ENCODE peak calls at places on chromosomes 7 and 10, in ten cellular contexts. H is NCI-H1105, Z is HFFc6, K is lower leg skin, Q is NCI-H2081, P is GM12892, S is mucosa of gallbladder, N is heart right ventricle, I is GM12891, C is T-helper 9 cell. W is an unnamed sample.
A peak's percentile ranks its signal among the peaks of the same experiment; 100 is the strongest.

GRCh38 chr7:36171503-36171902 is 18.4 kb downstream of the EEPD1 start:
- DNase-seq in C (no peak), K (no peak), Q (no peak), Z (no peak), P (no peak), I (no peak), S (no peak), N (no peak), H (no peak), W (no peak)

GRCh38 chr7:74655785-74656420 is 1.6 kb upstream of the GTF2I start:
- DNase-seq in Q (no peak), I (no peak), P (no peak), N (no peak), C (no peak), K (no peak), H (no peak), S (no peak), Z (no peak), W (no peak)

GRCh38 chr10:132411561-132412253 is 14.7 kb downstream of the PWWP2B start:
- DNase-seq in K (no peak), N (peak; percentile 42), Q (no peak), P (no peak), H (no peak), S (no peak), I (no peak), Z (no peak), C (no peak), W (peak; percentile 72)

GRCh38 chr7:116527521-116527920 is 2.7 kb downstream of the CAV1 start:
- DNase-seq in I (no peak), H (no peak), P (no peak), K (no peak), S (no peak), C (no peak), Q (no peak), N (no peak), Z (no peak), W (peak; percentile 16)

GRCh38 chr7:1949681-1950055 is 279.6 kb downstream of the ELFN1 start:
- DNase-seq in S (no peak), N (peak; percentile 8), H (no peak), K (no peak), P (no peak), Z (no peak), C (no peak), Q (no peak), I (no peak), W (no peak)

GRCh38 chr10:88661018-88661417 is 3.2 kb upstream of the LIPF start:
- DNase-seq in K (no peak), Z (no peak), Q (no peak), H (no peak), N (no peak), P (no peak), I (no peak), C (no peak), S (no peak), W (no peak)

GRCh38 chr10:33616921-33617320 is 282.5 kb upstream of the NRP1 start:
- DNase-seq in H (no peak), I (no peak), Z (no peak), C (no peak), K (no peak), Q (no peak), P (no peak), S (no peak), N (no peak), W (no peak)

GRCh38 chr7:43880596-43880995 is 11.3 kb upstream of the MRPS24 start:
- DNase-seq in Z (peak; percentile 84), Q (no peak), K (no peak), P (no peak), I (no peak), C (no peak), N (no peak), S (no peak), H (no peak), W (no peak)

GRCh38 chr10:6035101-6035834 is 26.9 kb downstream of the IL2RA start:
- DNase-seq in K (no peak), H (no peak), Z (no peak), C (no peak), P (no peak), Q (no peak), I (no peak), N (no peak), S (peak; percentile 7), W (no peak)

GRCh38 chr7:93601363-93601762 is 26.8 kb upstream of the CALCR start:
- DNase-seq in S (no peak), Z (no peak), C (no peak), I (no peak), Q (no peak), H (peak; percentile 21), K (no peak), N (no peak), P (no peak), W (no peak)

GRCh38 chr10:103472005-103472404 is 7.0 kb downstream of the CALHM3 start:
- DNase-seq in H (no peak), Q (no peak), I (peak; percentile 63), Z (no peak), C (no peak), S (no peak), K (no peak), P (no peak), N (no peak), W (no peak)

GRCh38 chr10:104028146-104028545 is 57.5 kb downstream of the COL17A1 start:
- DNase-seq in S (no peak), K (no peak), H (no peak), Z (peak; percentile 3), C (no peak), N (no peak), P (no peak), Q (no peak), I (no peak), W (no peak)

GRCh38 chr7:128902761-128903585 is 7.5 kb downstream of the KCP start:
- DNase-seq in H (no peak), K (no peak), N (no peak), S (peak; percentile 54), Q (no peak), Z (no peak), I (no peak), C (no peak), P (no peak), W (no peak)

GRCh38 chr7:137440434-137440830 is 96.9 kb upstream of the PTN start:
- DNase-seq in C (no peak), I (no peak), H (no peak), N (no peak), Q (no peak), K (no peak), P (no peak), S (no peak), Z (no peak), W (no peak)

GRCh38 chr7:49295136-49295535 is 370.8 kb downstream of the CDC14C start:
- DNase-seq in S (no peak), P (no peak), I (no peak), K (peak; percentile 23), N (no peak), Z (no peak), C (no peak), Q (no peak), H (no peak), W (no peak)

GRCh38 chr10:117360994-117361667 is 14.1 kb downstream of the PDZD8 start:
- DNase-seq in Q (no peak), I (no peak), P (no peak), N (no peak), C (no peak), K (no peak), Z (no peak), S (no peak), H (no peak), W (no peak)

GRCh38 chr10:79454259-79454658 is 8.8 kb upstream of the ZCCHC24 start:
- DNase-seq in K (no peak), Q (no peak), I (no peak), H (no peak), P (no peak), N (no peak), Z (peak; percentile 90), C (no peak), S (no peak), W (peak; percentile 57)

GRCh38 chr7:97418312-97418711 is 300.8 kb downstream of the SDHAF3 start:
- DNase-seq in I (no peak), C (no peak), Q (peak; percentile 18), S (no peak), P (no peak), N (no peak), K (no peak), Z (no peak), H (no peak), W (no peak)

GRCh38 chr7:47796347-47796746 is 151.9 kb downstream of the PKD1L1 start:
- DNase-seq in N (no peak), C (no peak), K (no peak), Z (peak; percentile 15), I (no peak), Q (no peak), H (no peak), S (no peak), P (no peak), W (no peak)

W was measured in hepatic stellate cell.